ENCODE peak calls at places on chromosomes 13 and 19, in six cellular contexts. One of them, this sample, is unnamed.

GRCh38 chr19:43699506-43700367 is 16.1 kb upstream of the IRGC start:
- DNase-seq in T-helper 17 cell: no peak
- DNase-seq in stimulated activated naive B cell treated with anti-CD40 and anti-IgM and Interleukin-4, amounts not matched to agents 10 μg/mL and 1 μg/mL and 100 μg/mL, for 72 hours: no peak
- DNase-seq in activated CD8-positive, alpha-beta memory T cell treated with anti-CD3 and anti-CD28 coated beads for 4 hours: no peak
- DNase-seq in NCI-H1694: no peak
- DNase-seq in G401: no peak
- DNase-seq in this sample: no peak

GRCh38 chr13:62333466-62333865 is 917.8 kb upstream of the PCDH20 start:
- DNase-seq in T-helper 17 cell: no peak
- DNase-seq in stimulated activated naive B cell treated with anti-CD40 and anti-IgM and Interleukin-4, amounts not matched to agents 10 μg/mL and 1 μg/mL and 100 μg/mL, for 72 hours: no peak
- DNase-seq in activated CD8-positive, alpha-beta memory T cell treated with anti-CD3 and anti-CD28 coated beads for 4 hours: no peak
- DNase-seq in NCI-H1694: no peak
- DNase-seq in G401: no peak
- DNase-seq in this sample: no peak

GRCh38 chr19:3857449-3858003 is 11.3 kb downstream of the ZFR2 start:
- DNase-seq in T-helper 17 cell: no peak
- DNase-seq in stimulated activated naive B cell treated with anti-CD40 and anti-IgM and Interleukin-4, amounts not matched to agents 10 μg/mL and 1 μg/mL and 100 μg/mL, for 72 hours: peak; percentile 49
- DNase-seq in activated CD8-positive, alpha-beta memory T cell treated with anti-CD3 and anti-CD28 coated beads for 4 hours: no peak
- DNase-seq in NCI-H1694: no peak
- DNase-seq in G401: no peak
- DNase-seq in this sample: no peak

GRCh38 chr19:44734357-44734756 is 14.2 kb upstream of the BCL3 start:
- DNase-seq in T-helper 17 cell: no peak
- DNase-seq in stimulated activated naive B cell treated with anti-CD40 and anti-IgM and Interleukin-4, amounts not matched to agents 10 μg/mL and 1 μg/mL and 100 μg/mL, for 72 hours: no peak
- DNase-seq in activated CD8-positive, alpha-beta memory T cell treated with anti-CD3 and anti-CD28 coated beads for 4 hours: no peak
- DNase-seq in NCI-H1694: no peak
- DNase-seq in G401: no peak
- DNase-seq in this sample: no peak

GRCh38 chr13:84481958-84482357 is 599.7 kb upstream of the SLITRK1 start:
- DNase-seq in T-helper 17 cell: no peak
- DNase-seq in stimulated activated naive B cell treated with anti-CD40 and anti-IgM and Interleukin-4, amounts not matched to agents 10 μg/mL and 1 μg/mL and 100 μg/mL, for 72 hours: no peak
- DNase-seq in activated CD8-positive, alpha-beta memory T cell treated with anti-CD3 and anti-CD28 coated beads for 4 hours: no peak
- DNase-seq in NCI-H1694: no peak
- DNase-seq in G401: no peak
- DNase-seq in this sample: no peak

GRCh38 chr19:41705393-41706174 is 2.8 kb upstream of the CEACAM5 start:
- DNase-seq in T-helper 17 cell: no peak
- DNase-seq in stimulated activated naive B cell treated with anti-CD40 and anti-IgM and Interleukin-4, amounts not matched to agents 10 μg/mL and 1 μg/mL and 100 μg/mL, for 72 hours: no peak
- DNase-seq in activated CD8-positive, alpha-beta memory T cell treated with anti-CD3 and anti-CD28 coated beads for 4 hours: no peak
- DNase-seq in NCI-H1694: no peak
- DNase-seq in G401: no peak
- DNase-seq in this sample: no peak

GRCh38 chr13:49587311-49587847 is 2.0 kb upstream of the RCBTB1 start:
- DNase-seq in T-helper 17 cell: no peak
- DNase-seq in stimulated activated naive B cell treated with anti-CD40 and anti-IgM and Interleukin-4, amounts not matched to agents 10 μg/mL and 1 μg/mL and 100 μg/mL, for 72 hours: no peak
- DNase-seq in activated CD8-positive, alpha-beta memory T cell treated with anti-CD3 and anti-CD28 coated beads for 4 hours: no peak
- DNase-seq in NCI-H1694: no peak
- DNase-seq in G401: no peak
- DNase-seq in this sample: no peak

GRCh38 chr19:1780272-1780957 is 27.1 kb downstream of the ONECUT3 start:
- DNase-seq in T-helper 17 cell: no peak
- DNase-seq in stimulated activated naive B cell treated with anti-CD40 and anti-IgM and Interleukin-4, amounts not matched to agents 10 μg/mL and 1 μg/mL and 100 μg/mL, for 72 hours: no peak
- DNase-seq in activated CD8-positive, alpha-beta memory T cell treated with anti-CD3 and anti-CD28 coated beads for 4 hours: no peak
- DNase-seq in NCI-H1694: no peak
- DNase-seq in G401: no peak
- DNase-seq in this sample: no peak

GRCh38 chr13:110368408-110368807 is 61.3 kb downstream of the COL4A2 start:
- DNase-seq in T-helper 17 cell: no peak
- DNase-seq in stimulated activated naive B cell treated with anti-CD40 and anti-IgM and Interleukin-4, amounts not matched to agents 10 μg/mL and 1 μg/mL and 100 μg/mL, for 72 hours: no peak
- DNase-seq in activated CD8-positive, alpha-beta memory T cell treated with anti-CD3 and anti-CD28 coated beads for 4 hours: no peak
- DNase-seq in NCI-H1694: no peak
- DNase-seq in G401: no peak
- DNase-seq in this sample: no peak

GRCh38 chr19:53079313-53079924 is 23.8 kb downstream of the ZNF160 start:
- DNase-seq in T-helper 17 cell: no peak
- DNase-seq in stimulated activated naive B cell treated with anti-CD40 and anti-IgM and Interleukin-4, amounts not matched to agents 10 μg/mL and 1 μg/mL and 100 μg/mL, for 72 hours: no peak
- DNase-seq in activated CD8-positive, alpha-beta memory T cell treated with anti-CD3 and anti-CD28 coated beads for 4 hours: no peak
- DNase-seq in NCI-H1694: no peak
- DNase-seq in G401: no peak
- DNase-seq in this sample: no peak

GRCh38 chr13:46553521-46553885 is 533 bp downstream of the LRCH1 start:
- DNase-seq in T-helper 17 cell: no peak
- DNase-seq in stimulated activated naive B cell treated with anti-CD40 and anti-IgM and Interleukin-4, amounts not matched to agents 10 μg/mL and 1 μg/mL and 100 μg/mL, for 72 hours: no peak
- DNase-seq in activated CD8-positive, alpha-beta memory T cell treated with anti-CD3 and anti-CD28 coated beads for 4 hours: no peak
- DNase-seq in NCI-H1694: no peak
- DNase-seq in G401: no peak
- DNase-seq in this sample: no peak

GRCh38 chr19:46571495-46571894 is 29.6 kb upstream of the CALM3 start:
- DNase-seq in T-helper 17 cell: no peak
- DNase-seq in stimulated activated naive B cell treated with anti-CD40 and anti-IgM and Interleukin-4, amounts not matched to agents 10 μg/mL and 1 μg/mL and 100 μg/mL, for 72 hours: no peak
- DNase-seq in activated CD8-positive, alpha-beta memory T cell treated with anti-CD3 and anti-CD28 coated beads for 4 hours: no peak
- DNase-seq in NCI-H1694: no peak
- DNase-seq in G401: peak; percentile 22
- DNase-seq in this sample: no peak

GRCh38 chr19:19404879-19405860 is at the start of gene GATAD2A:
- DNase-seq in T-helper 17 cell: peak; percentile 88
- DNase-seq in stimulated activated naive B cell treated with anti-CD40 and anti-IgM and Interleukin-4, amounts not matched to agents 10 μg/mL and 1 μg/mL and 100 μg/mL, for 72 hours: peak; percentile 88
- DNase-seq in activated CD8-positive, alpha-beta memory T cell treated with anti-CD3 and anti-CD28 coated beads for 4 hours: peak; percentile 89
- DNase-seq in NCI-H1694: peak; percentile 59
- DNase-seq in G401: peak; percentile 96
- DNase-seq in this sample: peak; percentile 88

GRCh38 chr19:47156861-47157454 is 26.3 kb downstream of the SAE1 start:
- DNase-seq in T-helper 17 cell: no peak
- DNase-seq in stimulated activated naive B cell treated with anti-CD40 and anti-IgM and Interleukin-4, amounts not matched to agents 10 μg/mL and 1 μg/mL and 100 μg/mL, for 72 hours: no peak
- DNase-seq in activated CD8-positive, alpha-beta memory T cell treated with anti-CD3 and anti-CD28 coated beads for 4 hours: no peak
- DNase-seq in NCI-H1694: no peak
- DNase-seq in G401: no peak
- DNase-seq in this sample: no peak

GRCh38 chr13:106049171-106049570 is 486.3 kb downstream of the EFNB2 start:
- DNase-seq in T-helper 17 cell: no peak
- DNase-seq in stimulated activated naive B cell treated with anti-CD40 and anti-IgM and Interleukin-4, amounts not matched to agents 10 μg/mL and 1 μg/mL and 100 μg/mL, for 72 hours: no peak
- DNase-seq in activated CD8-positive, alpha-beta memory T cell treated with anti-CD3 and anti-CD28 coated beads for 4 hours: no peak
- DNase-seq in NCI-H1694: no peak
- DNase-seq in G401: no peak
- DNase-seq in this sample: no peak

GRCh38 chr13:31204592-31204991 is 4.8 kb downstream of the B3GLCT start:
- DNase-seq in T-helper 17 cell: no peak
- DNase-seq in stimulated activated naive B cell treated with anti-CD40 and anti-IgM and Interleukin-4, amounts not matched to agents 10 μg/mL and 1 μg/mL and 100 μg/mL, for 72 hours: no peak
- DNase-seq in activated CD8-positive, alpha-beta memory T cell treated with anti-CD3 and anti-CD28 coated beads for 4 hours: no peak
- DNase-seq in NCI-H1694: no peak
- DNase-seq in G401: no peak
- DNase-seq in this sample: no peak

GRCh38 chr19:19354932-19355331 is 34.3 kb downstream of the MAU2 start:
- DNase-seq in T-helper 17 cell: no peak
- DNase-seq in stimulated activated naive B cell treated with anti-CD40 and anti-IgM and Interleukin-4, amounts not matched to agents 10 μg/mL and 1 μg/mL and 100 μg/mL, for 72 hours: no peak
- DNase-seq in activated CD8-positive, alpha-beta memory T cell treated with anti-CD3 and anti-CD28 coated beads for 4 hours: no peak
- DNase-seq in NCI-H1694: no peak
- DNase-seq in G401: no peak
- DNase-seq in this sample: no peak

GRCh38 chr13:77492982-77493381 is 42.5 kb upstream of the SCEL start:
- DNase-seq in T-helper 17 cell: no peak
- DNase-seq in stimulated activated naive B cell treated with anti-CD40 and anti-IgM and Interleukin-4, amounts not matched to agents 10 μg/mL and 1 μg/mL and 100 μg/mL, for 72 hours: no peak
- DNase-seq in activated CD8-positive, alpha-beta memory T cell treated with anti-CD3 and anti-CD28 coated beads for 4 hours: no peak
- DNase-seq in NCI-H1694: peak; percentile 66
- DNase-seq in G401: peak; percentile 63
- DNase-seq in this sample: no peak

GRCh38 chr19:2610637-2611482 is 91.6 kb downstream of the GNG7 start:
- DNase-seq in T-helper 17 cell: peak; percentile 78
- DNase-seq in stimulated activated naive B cell treated with anti-CD40 and anti-IgM and Interleukin-4, amounts not matched to agents 10 μg/mL and 1 μg/mL and 100 μg/mL, for 72 hours: peak; percentile 79
- DNase-seq in activated CD8-positive, alpha-beta memory T cell treated with anti-CD3 and anti-CD28 coated beads for 4 hours: peak; percentile 73
- DNase-seq in NCI-H1694: no peak
- DNase-seq in G401: peak; percentile 85
- DNase-seq in this sample: no peak

GRCh38 chr13:81142306-81142999 is 801.5 kb upstream of the SPRY2 start:
- DNase-seq in T-helper 17 cell: no peak
- DNase-seq in stimulated activated naive B cell treated with anti-CD40 and anti-IgM and Interleukin-4, amounts not matched to agents 10 μg/mL and 1 μg/mL and 100 μg/mL, for 72 hours: no peak
- DNase-seq in activated CD8-positive, alpha-beta memory T cell treated with anti-CD3 and anti-CD28 coated beads for 4 hours: no peak
- DNase-seq in NCI-H1694: no peak
- DNase-seq in G401: no peak
- DNase-seq in this sample: no peak

GRCh38 chr19:16671652-16672274 is 10.8 kb downstream of the TMEM38A start:
- DNase-seq in T-helper 17 cell: no peak
- DNase-seq in stimulated activated naive B cell treated with anti-CD40 and anti-IgM and Interleukin-4, amounts not matched to agents 10 μg/mL and 1 μg/mL and 100 μg/mL, for 72 hours: no peak
- DNase-seq in activated CD8-positive, alpha-beta memory T cell treated with anti-CD3 and anti-CD28 coated beads for 4 hours: no peak
- DNase-seq in NCI-H1694: no peak
- DNase-seq in G401: no peak
- DNase-seq in this sample: no peak

GRCh38 chr13:26538363-26539317 is 18.8 kb upstream of the WASF3 start:
- DNase-seq in T-helper 17 cell: no peak
- DNase-seq in stimulated activated naive B cell treated with anti-CD40 and anti-IgM and Interleukin-4, amounts not matched to agents 10 μg/mL and 1 μg/mL and 100 μg/mL, for 72 hours: no peak
- DNase-seq in activated CD8-positive, alpha-beta memory T cell treated with anti-CD3 and anti-CD28 coated beads for 4 hours: no peak
- DNase-seq in NCI-H1694: no peak
- DNase-seq in G401: peak; percentile 76
- DNase-seq in this sample: no peak

GRCh38 chr19:5903502-5904301 is at the start of gene NDUFA11:
- DNase-seq in T-helper 17 cell: peak; percentile 93
- DNase-seq in stimulated activated naive B cell treated with anti-CD40 and anti-IgM and Interleukin-4, amounts not matched to agents 10 μg/mL and 1 μg/mL and 100 μg/mL, for 72 hours: peak; percentile 94
- DNase-seq in activated CD8-positive, alpha-beta memory T cell treated with anti-CD3 and anti-CD28 coated beads for 4 hours: peak; percentile 94
- DNase-seq in NCI-H1694: peak; percentile 90
- DNase-seq in G401: peak; percentile 90
- DNase-seq in this sample: peak; percentile 100

GRCh38 chr19:8367327-8368001 is 3.5 kb downstream of the ANGPTL4 start:
- DNase-seq in T-helper 17 cell: no peak
- DNase-seq in stimulated activated naive B cell treated with anti-CD40 and anti-IgM and Interleukin-4, amounts not matched to agents 10 μg/mL and 1 μg/mL and 100 μg/mL, for 72 hours: no peak
- DNase-seq in activated CD8-positive, alpha-beta memory T cell treated with anti-CD3 and anti-CD28 coated beads for 4 hours: no peak
- DNase-seq in NCI-H1694: peak; percentile 53
- DNase-seq in G401: peak; percentile 44
- DNase-seq in this sample: no peak

GRCh38 chr19:46610851-46611770 is 10.0 kb downstream of the CALM3 start:
- DNase-seq in T-helper 17 cell: no peak
- DNase-seq in stimulated activated naive B cell treated with anti-CD40 and anti-IgM and Interleukin-4, amounts not matched to agents 10 μg/mL and 1 μg/mL and 100 μg/mL, for 72 hours: no peak
- DNase-seq in activated CD8-positive, alpha-beta memory T cell treated with anti-CD3 and anti-CD28 coated beads for 4 hours: no peak
- DNase-seq in NCI-H1694: no peak
- DNase-seq in G401: no peak
- DNase-seq in this sample: no peak

GRCh38 chr13:113581871-113582270 is 2.7 kb upstream of the TFDP1 start:
- DNase-seq in T-helper 17 cell: no peak
- DNase-seq in stimulated activated naive B cell treated with anti-CD40 and anti-IgM and Interleukin-4, amounts not matched to agents 10 μg/mL and 1 μg/mL and 100 μg/mL, for 72 hours: no peak
- DNase-seq in activated CD8-positive, alpha-beta memory T cell treated with anti-CD3 and anti-CD28 coated beads for 4 hours: no peak
- DNase-seq in NCI-H1694: no peak
- DNase-seq in G401: no peak
- DNase-seq in this sample: no peak

GRCh38 chr13:113493315-113493951 is 2.9 kb upstream of the DCUN1D2 start:
- DNase-seq in T-helper 17 cell: no peak
- DNase-seq in stimulated activated naive B cell treated with anti-CD40 and anti-IgM and Interleukin-4, amounts not matched to agents 10 μg/mL and 1 μg/mL and 100 μg/mL, for 72 hours: no peak
- DNase-seq in activated CD8-positive, alpha-beta memory T cell treated with anti-CD3 and anti-CD28 coated beads for 4 hours: no peak
- DNase-seq in NCI-H1694: no peak
- DNase-seq in G401: no peak
- DNase-seq in this sample: no peak

GRCh38 chr13:83498486-83499190 is 383.6 kb downstream of the SLITRK1 start:
- DNase-seq in T-helper 17 cell: no peak
- DNase-seq in stimulated activated naive B cell treated with anti-CD40 and anti-IgM and Interleukin-4, amounts not matched to agents 10 μg/mL and 1 μg/mL and 100 μg/mL, for 72 hours: no peak
- DNase-seq in activated CD8-positive, alpha-beta memory T cell treated with anti-CD3 and anti-CD28 coated beads for 4 hours: no peak
- DNase-seq in NCI-H1694: no peak
- DNase-seq in G401: no peak
- DNase-seq in this sample: no peak

GRCh38 chr13:111526922-111527321 is 206.5 kb downstream of the TEX29 start:
- DNase-seq in T-helper 17 cell: no peak
- DNase-seq in stimulated activated naive B cell treated with anti-CD40 and anti-IgM and Interleukin-4, amounts not matched to agents 10 μg/mL and 1 μg/mL and 100 μg/mL, for 72 hours: no peak
- DNase-seq in activated CD8-positive, alpha-beta memory T cell treated with anti-CD3 and anti-CD28 coated beads for 4 hours: no peak
- DNase-seq in NCI-H1694: no peak
- DNase-seq in G401: no peak
- DNase-seq in this sample: no peak

GRCh38 chr13:91652389-91652788 is 254.0 kb downstream of the GPC5 start:
- DNase-seq in T-helper 17 cell: no peak
- DNase-seq in stimulated activated naive B cell treated with anti-CD40 and anti-IgM and Interleukin-4, amounts not matched to agents 10 μg/mL and 1 μg/mL and 100 μg/mL, for 72 hours: no peak
- DNase-seq in activated CD8-positive, alpha-beta memory T cell treated with anti-CD3 and anti-CD28 coated beads for 4 hours: no peak
- DNase-seq in NCI-H1694: no peak
- DNase-seq in G401: no peak
- DNase-seq in this sample: no peak

GRCh38 chr13:98327326-98328314 is 150.6 kb upstream of the RNF113B start:
- DNase-seq in T-helper 17 cell: no peak
- DNase-seq in stimulated activated naive B cell treated with anti-CD40 and anti-IgM and Interleukin-4, amounts not matched to agents 10 μg/mL and 1 μg/mL and 100 μg/mL, for 72 hours: no peak
- DNase-seq in activated CD8-positive, alpha-beta memory T cell treated with anti-CD3 and anti-CD28 coated beads for 4 hours: no peak
- DNase-seq in NCI-H1694: no peak
- DNase-seq in G401: no peak
- DNase-seq in this sample: no peak

GRCh38 chr13:76386316-76386715 is 499.9 kb downstream of the KCTD12 start:
- DNase-seq in T-helper 17 cell: no peak
- DNase-seq in stimulated activated naive B cell treated with anti-CD40 and anti-IgM and Interleukin-4, amounts not matched to agents 10 μg/mL and 1 μg/mL and 100 μg/mL, for 72 hours: no peak
- DNase-seq in activated CD8-positive, alpha-beta memory T cell treated with anti-CD3 and anti-CD28 coated beads for 4 hours: no peak
- DNase-seq in NCI-H1694: no peak
- DNase-seq in G401: no peak
- DNase-seq in this sample: no peak